ENCODE peak calls at places on chromosome 21, in four cellular contexts. L is H9; I is stimulated activated CD8-positive, alpha-beta memory T cell treated with anti-CD3 and anti-CD28 coated beads, Interleukin-2, amount 100 ng/mL, for 48 hours; N is colonic mucosa. E is an unnamed sample.

GRCh38 chr21:34552324-34553198 is 40.6 kb upstream of the KCNE1 start:
- DNase-seq in L (no peak), I (no peak), N (peak), E (no peak)

GRCh38 chr21:16587671-16588379 is 858.0 kb downstream of the USP25 start:
- DNase-seq in L (no peak), I (no peak), N (no peak), E (no peak)

GRCh38 chr21:44649701-44650100 is 3.5 kb downstream of the KRTAP10-11 start:
- DNase-seq in L (no peak), I (no peak), N (no peak), E (no peak)

GRCh38 chr21:45943630-45944540 is 37.7 kb upstream of the COL6A1 start:
- DNase-seq in L (no peak), I (no peak), N (no peak), E (no peak)

GRCh38 chr21:36917487-36918158 is 48.8 kb downstream of the HLCS start:
- DNase-seq in L (peak), I (no peak), N (no peak), E (no peak)

GRCh38 chr21:45055861-45056260 is 18.5 kb upstream of the ADARB1 start:
- DNase-seq in L (peak), I (no peak), N (no peak), E (no peak)

GRCh38 chr21:40555129-40555528 is 291.8 kb downstream of the DSCAM start:
- DNase-seq in L (no peak), I (no peak), N (no peak), E (no peak)

GRCh38 chr21:39737376-39738000 is 7.5 kb upstream of the IGSF5 start:
- DNase-seq in L (no peak), I (no peak), N (no peak), E (no peak)

GRCh38 chr21:45267390-45267760 is 20.3 kb downstream of the POFUT2 start:
- DNase-seq in L (no peak), I (no peak), N (no peak), E (no peak)

GRCh38 chr21:33478858-33479678 is 706 bp downstream of the TMEM50B start:
- DNase-seq in L (peak), I (peak), N (peak), E (peak)

E was measured in activated CD4-positive, alpha-beta T cell treated with anti-CD3 and anti-CD28 coated beads for 24 hours.